ENCODE peak calls at places on chromosomes 5 and 9, in five cellular contexts. K is GM13976, I is brain microvascular endothelial cell, B is astrocyte of the cerebellum, N is A673. G is an unnamed sample.

GRCh38 chr9:123848447-123849085 is 81.4 kb downstream of the DENND1A start:
- DNase-seq in K (no peak), I (no peak), B (no peak), N (no peak), G (no peak)

GRCh38 chr5:157447246-157447645 is 12.8 kb upstream of the NIPAL4 start:
- DNase-seq in K (no peak), I (no peak), B (no peak), N (no peak), G (no peak)

GRCh38 chr5:58019614-58020013 is 440.3 kb downstream of the PLK2 start:
- DNase-seq in K (no peak), I (no peak), B (no peak), N (no peak), G (no peak)

GRCh38 chr9:134474058-134474370 is 147.8 kb downstream of the RXRA start:
- DNase-seq in K (no peak), I (peak; percentile 46), B (no peak), N (no peak), G (peak; percentile 52)

GRCh38 chr5:34571380-34572041 is 84.6 kb upstream of the RAI14 start:
- DNase-seq in K (no peak), I (peak; percentile 66), B (no peak), N (peak; percentile 70), G (peak; percentile 70)

GRCh38 chr5:157918811-157919742 is 60.1 kb upstream of the CLINT1 start:
- DNase-seq in K (no peak), I (no peak), B (no peak), N (peak; percentile 15), G (no peak)

GRCh38 chr9:131809941-131810344 is 70.1 kb upstream of the RAPGEF1 start:
- DNase-seq in K (no peak), I (no peak), B (peak; percentile 24), N (no peak), G (no peak)

GRCh38 chr9:108416321-108416720 is 439.5 kb downstream of the ACTL7B start:
- DNase-seq in K (no peak), I (no peak), B (no peak), N (no peak), G (no peak)

GRCh38 chr5:32523625-32524024 is 61.7 kb upstream of the SUB1 start:
- DNase-seq in K (no peak), I (no peak), B (no peak), N (peak; percentile 29), G (no peak)

GRCh38 chr9:19481471-19481870 is 72.7 kb downstream of the ACER2 start:
- DNase-seq in K (no peak), I (no peak), B (no peak), N (no peak), G (no peak)

GRCh38 chr5:32512916-32513315 is 68.4 kb upstream of the ZFR start:
- DNase-seq in K (no peak), I (no peak), B (no peak), N (no peak), G (no peak)

GRCh38 chr9:2567922-2568321 is 53.7 kb upstream of the VLDLR start:
- DNase-seq in K (no peak), I (no peak), B (no peak), N (no peak), G (no peak)

GRCh38 chr5:135373747-135374515 is 25.1 kb downstream of the MACROH2A1 start:
- DNase-seq in K (no peak), I (no peak), B (no peak), N (no peak), G (no peak)

GRCh38 chr9:32069169-32069813 is 315.2 kb upstream of the ACO1 start:
- DNase-seq in K (no peak), I (no peak), B (no peak), N (peak; percentile 22), G (no peak)

GRCh38 chr9:136089697-136090045 is 5.4 kb downstream of the NACC2 start:
- DNase-seq in K (no peak), I (no peak), B (peak; percentile 26), N (peak; percentile 80), G (peak; percentile 52)

GRCh38 chr9:138102246-138103051 is 224.9 kb downstream of the CACNA1B start:
- DNase-seq in K (peak; percentile 25), I (no peak), B (no peak), N (no peak), G (no peak)

GRCh38 chr9:127925959-127926949 is 4.3 kb downstream of the PIP5KL1 start:
- DNase-seq in K (no peak), I (no peak), B (no peak), N (no peak), G (no peak)

GRCh38 chr5:58924306-58924705 is 341.4 kb downstream of the RAB3C start:
- DNase-seq in K (no peak), I (no peak), B (no peak), N (no peak), G (no peak)

GRCh38 chr5:149407331-149408251 is 28.5 kb upstream of the IL17B start:
- DNase-seq in K (no peak), I (no peak), B (no peak), N (no peak), G (peak; percentile 51)

GRCh38 chr5:11658341-11658740 is 245.9 kb downstream of the CTNND2 start:
- DNase-seq in K (no peak), I (no peak), B (no peak), N (no peak), G (no peak)

GRCh38 chr5:11650936-11651335 is 253.3 kb downstream of the CTNND2 start:
- DNase-seq in K (no peak), I (no peak), B (no peak), N (no peak), G (no peak)

GRCh38 chr5:11656940-11657339 is 247.3 kb downstream of the CTNND2 start:
- DNase-seq in K (no peak), I (no peak), B (no peak), N (no peak), G (no peak)

DNA sequence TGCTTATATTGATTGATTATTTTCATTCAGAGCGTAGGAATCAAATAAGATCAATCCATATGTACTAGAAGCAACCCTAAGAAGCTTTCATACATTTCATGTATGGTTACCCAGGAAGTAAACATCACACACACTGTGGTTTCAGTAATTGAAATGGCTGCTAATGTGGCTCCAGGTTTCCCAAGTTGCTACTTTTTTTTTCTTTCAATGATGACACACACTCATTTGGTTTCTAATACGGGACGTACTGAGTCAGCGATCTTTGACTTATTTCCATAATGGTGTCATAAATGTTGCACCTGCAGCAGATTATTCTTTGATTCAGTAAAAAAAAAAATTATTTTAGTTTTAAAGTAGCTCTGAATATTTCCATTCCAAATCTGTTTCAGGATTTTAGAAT is 248.6 kb downstream of the CTNND2 start:
- DNase-seq in K (no peak), I (no peak), B (no peak), N (no peak), G (no peak)
- TF ChIP-seq CTCF in K (no peak), I (no peak), B (no peak), N (no peak), G (no peak)

DNA sequence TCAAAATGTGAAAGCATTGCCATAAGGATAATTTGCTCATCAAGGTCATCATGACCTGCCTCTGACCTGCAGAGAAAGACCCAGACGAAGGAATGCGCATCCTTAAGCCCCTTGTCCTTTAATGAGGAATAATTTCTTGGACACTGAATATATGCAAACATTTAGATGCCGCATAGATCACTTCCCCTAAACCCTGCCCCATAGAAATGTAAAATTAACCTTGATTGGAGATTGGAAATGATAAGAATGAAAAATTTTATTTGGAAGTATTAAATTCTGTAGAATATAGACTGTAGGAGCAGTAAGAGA is 233.1 kb downstream of the ARHGAP26 start:
- DNase-seq in K (no peak), I (no peak), B (no peak), N (no peak), G (no peak)
- TF ChIP-seq CTCF in K (no peak), I (no peak), B (no peak), N (peak; percentile 16), G (no peak)

GRCh38 chr9:29511680-29512079 is 1938.4 kb upstream of the C9orf72 start:
- DNase-seq in K (no peak), I (no peak), B (no peak), N (no peak), G (no peak)
- TF ChIP-seq CTCF in K (no peak), I (no peak), B (no peak), N (no peak), G (no peak)

GRCh38 chr5:141356950-141357349 is 2.1 kb downstream of the PCDHGA4 start:
- DNase-seq in K (no peak), I (no peak), B (no peak), N (no peak), G (no peak)

GRCh38 chr5:141356133-141356532 is 1.3 kb downstream of the PCDHGA4 start:
- DNase-seq in K (no peak), I (no peak), B (no peak), N (no peak), G (no peak)

GRCh38 chr5:141355641-141356040 is 820 bp downstream of the PCDHGA4 start:
- DNase-seq in K (no peak), I (no peak), B (no peak), N (no peak), G (no peak)

GRCh38 chr5:141351591-141351990 is 1.7 kb downstream of the PCDHGB1 start:
- DNase-seq in K (no peak), I (no peak), B (no peak), N (no peak), G (no peak)

GRCh38 chr5:141354900-141355469 is at the start of gene PCDHGA4:
- DNase-seq in K (no peak), I (no peak), B (no peak), N (no peak), G (peak; percentile 33)
- TF ChIP-seq CTCF in K (no peak), I (peak; percentile 37), B (peak; percentile 31), N (peak; percentile 50), G (peak; percentile 60)

GRCh38 chr9:752681-753200 is 88.8 kb upstream of the DMRT1 start:
- DNase-seq in K (no peak), I (peak; percentile 30), B (no peak), N (no peak), G (no peak)
- TF ChIP-seq CTCF in K (no peak), I (no peak), B (no peak), N (no peak), G (no peak)

GRCh38 chr9:9341203-9341602 is 1271.6 kb downstream of the PTPRD start:
- DNase-seq in K (no peak), I (no peak), B (no peak), N (no peak), G (no peak)

GRCh38 chr9:9337129-9337528 is 1275.7 kb downstream of the PTPRD start:
- DNase-seq in K (no peak), I (no peak), B (no peak), N (no peak), G (no peak)
- TF ChIP-seq CTCF in K (no peak), I (no peak), B (no peak), N (no peak), G (no peak)

DNA sequence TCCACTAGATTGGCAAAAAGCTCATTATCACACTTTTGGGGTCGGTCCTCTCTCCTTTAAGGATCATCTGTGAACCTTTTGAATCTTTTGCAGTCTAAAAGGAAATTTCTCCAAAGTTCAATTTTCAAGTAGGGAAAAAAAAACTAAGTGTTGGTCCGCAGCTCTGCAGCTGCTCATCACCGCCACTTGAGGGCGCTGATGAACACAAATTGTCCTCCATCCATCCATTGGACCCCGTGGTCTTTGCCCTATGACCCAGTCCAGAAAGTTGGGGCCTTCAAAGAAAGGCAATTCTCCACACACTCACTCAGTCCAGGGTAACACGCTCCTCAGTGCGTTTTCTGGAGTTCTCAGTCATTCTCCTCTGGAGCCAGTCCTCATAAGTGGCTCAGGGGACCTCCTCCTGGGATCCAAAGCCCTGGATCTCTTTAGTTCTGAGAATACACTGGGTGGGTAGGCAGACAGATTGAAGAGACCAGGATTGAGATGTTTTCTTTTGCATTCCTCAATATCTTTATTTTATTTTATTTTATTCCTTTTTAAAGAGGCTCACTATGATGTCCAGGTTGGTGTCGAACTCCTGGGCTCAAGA is 63.6 kb upstream of the SLC28A3 start:
- DNase-seq in K (peak; percentile 65), I (no peak), B (no peak), N (peak; percentile 15), G (no peak)
- TF ChIP-seq CTCF in K (peak; percentile 84), I (peak; percentile 71), B (peak; percentile 39), N (peak; percentile 90), G (peak; percentile 53)

GRCh38 chr9:112007575-112008240 is 111.1 kb downstream of the UGCG start:
- DNase-seq in K (no peak), I (no peak), B (no peak), N (no peak), G (peak; percentile 51)
- TF ChIP-seq CTCF in K (no peak), I (no peak), B (no peak), N (no peak), G (no peak)